ENCODE peak calls at places on chromosomes 4 and X, in five cellular contexts. One of them, this sample, is unnamed.

GRCh38 chrX:131801066-131801465 is 222.0 kb upstream of the STK26 start:
- DNase-seq in M059J: no peak
- DNase-seq in NCI-H1105: no peak
- DNase-seq in Kasumi-1: no peak
- DNase-seq in GM12865: no peak
- DNase-seq in this sample: no peak

GRCh38 chr4:3518941-3519340 is 13.3 kb downstream of the LRPAP1 start:
- DNase-seq in GM12865: no peak
- DNase-seq in Kasumi-1: no peak
- DNase-seq in NCI-H1105: no peak
- DNase-seq in M059J: no peak
- DNase-seq in this sample: no peak

GRCh38 chrX:29435396-29435795 is 780.0 kb upstream of the MAGEB2 start:
- DNase-seq in M059J: peak
- DNase-seq in GM12865: no peak
- DNase-seq in NCI-H1105: no peak
- DNase-seq in Kasumi-1: no peak
- DNase-seq in this sample: no peak

GRCh38 chr4:6701371-6701770 is 7.7 kb downstream of the S100P start:
- DNase-seq in NCI-H1105: no peak
- DNase-seq in GM12865: no peak
- DNase-seq in M059J: no peak
- DNase-seq in Kasumi-1: no peak
- DNase-seq in this sample: no peak

GRCh38 chrX:17738002-17738713 is 865 bp downstream of the SCML1 start:
- DNase-seq in M059J: peak
- DNase-seq in GM12865: peak
- DNase-seq in NCI-H1105: peak
- DNase-seq in Kasumi-1: no peak
- DNase-seq in this sample: no peak

GRCh38 chr4:56465599-56466295 is 1.7 kb upstream of the SRP72 start:
- DNase-seq in M059J: peak
- DNase-seq in Kasumi-1: no peak
- DNase-seq in NCI-H1105: no peak
- DNase-seq in GM12865: no peak
- DNase-seq in this sample: no peak

GRCh38 chr4:6464842-6465588 is 7.4 kb downstream of the PPP2R2C start:
- DNase-seq in NCI-H1105: no peak
- DNase-seq in GM12865: no peak
- DNase-seq in M059J: no peak
- DNase-seq in Kasumi-1: no peak
- DNase-seq in this sample: no peak

GRCh38 chrX:135585153-135585552 is 64.7 kb downstream of the INTS6L start:
- DNase-seq in M059J: no peak
- DNase-seq in NCI-H1105: no peak
- DNase-seq in GM12865: no peak
- DNase-seq in Kasumi-1: no peak
- DNase-seq in this sample: no peak

GRCh38 chrX:7270018-7270417 is 122.1 kb upstream of the PUDP start:
- DNase-seq in GM12865: no peak
- DNase-seq in Kasumi-1: no peak
- DNase-seq in M059J: peak
- DNase-seq in NCI-H1105: no peak
- DNase-seq in this sample: no peak